ENCODE peak calls at places on chromosomes 7 and 10, in five cellular contexts. E is foreskin keratinocyte, A is mesenteric fat pad, C is KBM-7, X is T47D. W is an unnamed sample.

GRCh38 chr10:12042409-12042796 is 206 bp downstream of the UPF2 start:
- DNase-seq in A (peak), X (peak), C (no peak), E (no peak), W (no peak)

GRCh38 chr7:32631021-32631420 is 135.7 kb downstream of the AVL9 start:
- DNase-seq in C (no peak), X (no peak), A (no peak), E (no peak), W (no peak)

GRCh38 chr10:29869593-29869992 is 189.8 kb downstream of the JCAD start:
- DNase-seq in C (no peak), E (no peak), X (no peak), A (no peak), W (no peak)

GRCh38 chr7:52547301-52547920 is 488.0 kb upstream of the POM121L12 start:
- DNase-seq in X (peak), C (no peak), E (no peak), A (no peak), W (no peak)

GRCh38 chr7:142539901-142540300 is 209.4 kb upstream of the PRSS1 start:
- DNase-seq in X (no peak), A (no peak), E (peak), C (no peak), W (no peak)

GRCh38 chr10:15419279-15419874 is 48.3 kb upstream of the FAM171A1 start:
- DNase-seq in X (peak), E (no peak), C (peak), A (no peak), W (peak)

GRCh38 chr7:151689196-151689971 is 169.7 kb upstream of the RHEB start:
- DNase-seq in X (no peak), C (no peak), E (no peak), A (no peak), W (no peak)

GRCh38 chr10:35206274-35206673 is 79.6 kb downstream of the CREM start:
- DNase-seq in C (no peak), E (no peak), A (no peak), X (no peak), W (no peak)